ENCODE peak calls at places on chromosomes 7 and 10, in eight cellular contexts. U is fibroblast of lung, G is stomach, T is GM12878, I is tibial nerve, Q is progenitor cell of endocrine pancreas, O is type B pancreatic cell, L is WTC11. C is an unnamed sample.

GRCh38 chr7:36806897-36807296 is 82.6 kb upstream of the AOAH start:
- DNase-seq in U (no peak), Q (no peak), O (no peak), G (no peak), I (no peak), T (no peak), L (no peak), C (no peak)

GRCh38 chr10:80502621-80503583 is 34.8 kb upstream of the SH2D4B start:
- DNase-seq in L (no peak), O (no peak), G (peak; percentile 13), T (no peak), I (no peak), U (no peak), Q (no peak), C (no peak)

GRCh38 chr10:126749030-126749655 is 78.7 kb upstream of the C10orf90 start:
- DNase-seq in U (peak; percentile 80), G (peak; percentile 85), L (peak; percentile 92), Q (peak; percentile 68), T (no peak), O (peak; percentile 83), I (peak; percentile 18), C (peak; percentile 83)

GRCh38 chr7:12470930-12471329 is 67.3 kb upstream of the VWDE start:
- DNase-seq in I (no peak), Q (no peak), O (no peak), G (no peak), T (no peak), L (no peak), U (no peak), C (no peak)

GRCh38 chr7:141993354-141993753 is 2.3 kb upstream of the MGAM start:
- DNase-seq in U (no peak), I (no peak), G (no peak), L (no peak), T (no peak), Q (no peak), O (no peak), C (no peak)

GRCh38 chr10:5945561-5946418 is 31.6 kb downstream of the IL15RA start:
- DNase-seq in T (no peak), L (no peak), I (no peak), Q (no peak), G (peak; percentile 35), O (no peak), U (peak; percentile 98), C (no peak)

GRCh38 chr7:143239822-143240221 is 18.0 kb downstream of the TAS2R40 start:
- DNase-seq in L (no peak), O (no peak), U (no peak), T (no peak), Q (no peak), I (no peak), G (no peak), C (no peak)

GRCh38 chr7:3244241-3244814 is 56.7 kb upstream of the SDK1 start:
- DNase-seq in L (no peak), I (no peak), O (no peak), Q (no peak), G (no peak), T (no peak), U (peak; percentile 91), C (no peak)

GRCh38 chr10:111084346-111085255 is 7.8 kb downstream of the ADRA2A start:
- DNase-seq in I (no peak), U (no peak), Q (no peak), T (no peak), G (no peak), O (peak; percentile 49), L (no peak), C (peak; percentile 17)

GRCh38 chr10:336247-336646 is 201.0 kb downstream of the ZMYND11 start:
- DNase-seq in L (no peak), T (no peak), U (no peak), G (no peak), O (no peak), Q (no peak), I (no peak), C (no peak)

GRCh38 chr10:79299397-79300370 is 47.6 kb upstream of the PPIF start:
- DNase-seq in Q (no peak), L (no peak), G (no peak), I (no peak), O (no peak), T (no peak), U (peak; percentile 89), C (no peak)

GRCh38 chr7:152189026-152189425 is 163.6 kb downstream of the GALNT11 start:
- DNase-seq in G (no peak), Q (no peak), T (no peak), L (no peak), O (no peak), I (no peak), U (no peak), C (no peak)

DNA sequence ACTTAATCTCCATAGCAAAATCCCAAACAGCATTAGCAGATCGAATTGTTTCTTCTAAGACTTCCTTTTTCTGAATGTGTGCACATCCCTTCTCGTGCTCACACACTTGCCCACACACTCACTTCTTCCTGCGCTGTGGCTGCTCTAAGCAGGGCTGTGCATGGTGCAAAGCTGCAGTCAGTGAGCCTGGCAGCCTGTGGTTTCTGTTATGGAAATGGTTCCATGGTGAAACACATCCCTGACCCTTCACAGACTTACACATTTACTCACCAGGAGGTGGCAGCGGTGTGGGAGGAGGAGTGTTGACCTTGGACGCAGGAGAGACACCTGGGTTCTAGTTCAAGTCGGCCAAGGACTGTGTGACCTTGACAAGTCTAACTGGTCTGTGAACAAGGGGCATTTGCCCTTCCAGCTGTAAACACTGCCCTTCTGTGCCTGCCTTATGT is 24.9 kb downstream of the MTURN start:
- DNase-seq in I (no peak), O (no peak), U (peak; percentile 45), L (no peak), Q (no peak), T (no peak), G (peak; percentile 56), C (no peak)
- TF ChIP-seq CTCF in I (no peak), O (no peak), U (peak; percentile 32), L (no peak), Q (peak; percentile 19), T (no peak), G (no peak), C (no peak)

GRCh38 chr10:102102421-102102820 is 17.7 kb downstream of the LDB1 start:
- DNase-seq in U (no peak), G (no peak), O (no peak), L (no peak), T (no peak), I (no peak), Q (no peak), C (no peak)

GRCh38 chr10:102096449-102096848 is 23.7 kb downstream of the LDB1 start:
- DNase-seq in T (no peak), I (no peak), G (no peak), U (no peak), O (no peak), L (no peak), Q (no peak), C (no peak)

DNA sequence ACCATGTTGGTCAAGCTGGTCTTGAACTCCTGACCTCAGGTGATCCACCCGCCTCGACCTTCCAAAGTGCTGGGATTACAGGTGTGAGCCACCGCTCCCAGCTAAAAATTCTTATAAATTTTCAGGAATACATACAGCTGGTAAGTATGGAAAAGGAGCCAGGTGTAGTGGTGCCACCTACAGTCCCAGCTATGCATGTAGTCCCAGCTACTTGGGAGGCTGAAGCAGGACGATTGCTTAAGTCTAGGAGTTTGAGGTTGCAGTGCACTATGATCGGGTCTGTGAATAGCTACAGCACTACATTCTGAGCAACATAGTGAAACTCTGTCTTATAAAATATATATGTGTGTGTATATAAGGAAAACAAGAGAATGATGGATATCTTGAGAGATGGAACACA is 19.0 kb downstream of the LDB1 start:
- DNase-seq in Q (no peak), L (no peak), T (no peak), G (no peak), I (no peak), U (no peak), O (no peak), C (no peak)
- TF ChIP-seq CTCF in Q (peak; percentile 11), L (no peak), T (no peak), G (no peak), I (no peak), U (no peak), O (no peak), C (no peak)

DNA sequence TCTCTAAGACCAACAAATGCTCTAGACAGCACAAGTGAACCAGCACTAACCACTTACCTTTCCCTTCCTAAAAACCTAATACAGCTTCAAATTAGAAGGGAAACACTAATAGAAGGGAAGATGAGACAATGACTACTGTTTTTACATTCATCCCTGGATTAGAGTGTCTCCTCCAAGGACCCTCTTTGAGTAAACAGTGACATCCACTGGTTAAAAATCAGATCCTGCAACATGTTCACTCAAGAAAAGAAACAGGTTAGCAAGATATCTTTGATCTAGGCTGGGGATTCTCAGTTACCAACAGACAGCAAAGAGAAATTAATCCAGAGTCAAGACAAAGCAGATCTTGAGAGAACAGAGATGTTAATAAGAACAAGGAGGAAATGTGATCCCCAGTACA is 177.7 kb upstream of the GHITM start:
- DNase-seq in O (no peak), T (no peak), Q (no peak), I (no peak), L (no peak), G (no peak), U (peak; percentile 3), C (no peak)
- TF ChIP-seq CTCF in O (peak; percentile 42), T (peak; percentile 7), Q (no peak), I (no peak), L (no peak), G (no peak), U (no peak), C (no peak)

GRCh38 chr10:46254007-46254383 is 32.8 kb upstream of the ANTXRL start:
- DNase-seq in L (no peak), U (no peak), O (no peak), I (no peak), Q (no peak), T (no peak), G (peak; percentile 17), C (no peak)

GRCh38 chr10:46253076-46254006 is 33.5 kb upstream of the ANTXRL start:
- DNase-seq in Q (no peak), T (no peak), G (peak; percentile 41), L (no peak), O (peak; percentile 64), U (no peak), I (no peak), C (no peak)

GRCh38 chr10:46257099-46257498 is 29.7 kb upstream of the ANTXRL start:
- DNase-seq in I (no peak), Q (no peak), L (no peak), U (no peak), G (peak; percentile 47), O (no peak), T (no peak), C (no peak)

GRCh38 chr10:46254467-46254866 is 32.3 kb upstream of the ANTXRL start:
- DNase-seq in U (no peak), O (no peak), I (no peak), G (no peak), Q (no peak), L (no peak), T (no peak), C (no peak)

DNA sequence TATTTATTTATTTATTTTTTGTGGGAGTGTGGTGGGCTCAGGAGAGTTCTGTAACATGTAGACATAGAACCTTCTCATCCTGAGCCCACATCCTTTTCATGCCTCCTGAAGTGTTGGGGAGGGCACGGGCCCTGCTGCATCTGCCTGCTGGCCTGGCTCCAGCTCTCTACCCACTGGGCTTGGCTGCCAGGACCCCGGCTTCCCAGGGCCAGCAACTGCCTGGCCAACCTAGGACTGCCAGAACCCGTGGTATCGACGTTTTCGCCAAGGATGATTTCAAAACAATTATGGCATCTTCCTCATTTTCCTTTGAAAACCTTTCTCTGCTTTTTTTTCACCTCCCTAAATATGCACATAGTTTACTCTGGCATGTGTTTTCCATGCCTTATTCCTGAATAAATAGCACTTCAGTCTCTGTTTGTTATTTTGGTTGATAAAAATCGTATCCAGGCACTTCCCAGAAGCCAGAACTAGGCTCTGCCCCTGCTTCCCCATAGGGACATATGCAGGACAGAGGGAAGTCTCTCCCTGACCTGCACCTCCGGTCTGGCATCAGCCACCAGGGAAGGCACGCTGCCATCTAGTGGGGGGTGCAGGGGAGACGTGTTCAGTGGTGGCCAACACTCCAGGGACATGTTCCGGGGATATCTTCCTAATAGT is 31.0 kb upstream of the ANTXRL start:
- DNase-seq in Q (peak; percentile 37), T (no peak), L (peak; percentile 83), O (peak; percentile 62), G (peak; percentile 66), U (peak; percentile 10), I (peak; percentile 30), C (no peak)
- TF ChIP-seq CTCF in Q (peak; percentile 70), T (peak; percentile 70), L (peak; percentile 64), O (peak; percentile 68), G (peak; percentile 12), U (peak; percentile 18), I (peak; percentile 26), C (no peak)